ENCODE peak calls at places on chromosome 6, in five cellular contexts. A is heart right ventricle; N is activated naive CD8-positive, alpha-beta T cell treated with anti-CD3 and anti-CD28 coated beads, Interleukin-2, amount 50 U/mL, for 16 hours; M is sigmoid colon; E is H9. P is an unnamed sample.

GRCh38 chr6:154426997-154427396 is 70.4 kb upstream of the IPCEF1 start:
- DNase-seq in N (no peak), M (no peak), E (no peak), A (no peak), P (no peak)

GRCh38 chr6:79671605-79672266 is 40.6 kb downstream of the SH3BGRL2 start:
- DNase-seq in A (peak; percentile 15), M (peak; percentile 66), N (peak; percentile 11), E (peak; percentile 31), P (no peak)

GRCh38 chr6:41638002-41638800 is at the start of gene MDFI:
- DNase-seq in E (peak; percentile 78), M (no peak), A (no peak), N (no peak), P (no peak)

GRCh38 chr6:78768242-78768641 is 99.1 kb upstream of the IRAK1BP1 start:
- DNase-seq in A (no peak), E (no peak), M (no peak), N (no peak), P (no peak)

GRCh38 chr6:152356016-152356415 is 281.1 kb downstream of the SYNE1 start:
- DNase-seq in M (no peak), N (no peak), A (no peak), E (no peak), P (no peak)

GRCh38 chr6:42133926-42134325 is 8.5 kb downstream of the C6orf132 start:
- DNase-seq in A (no peak), N (no peak), E (no peak), M (no peak), P (no peak)

GRCh38 chr6:157107915-157108651 is 215.2 kb downstream of the TMEM242 start:
- DNase-seq in M (no peak), A (no peak), N (no peak), E (no peak), P (no peak)

GRCh38 chr6:169723200-169723909 is 945 bp downstream of the PHF10 start:
- DNase-seq in A (peak; percentile 87), N (peak; percentile 39), E (peak; percentile 53), M (peak; percentile 91), P (peak; percentile 94)

GRCh38 chr6:15461127-15461944 is 201.5 kb downstream of the DTNBP1 start:
- DNase-seq in A (no peak), E (no peak), M (no peak), N (no peak), P (no peak)

GRCh38 chr6:10587694-10588392 is 66.7 kb downstream of the GCNT2 start:
- DNase-seq in N (no peak), E (no peak), M (no peak), A (no peak), P (no peak)

GRCh38 chr6:119322034-119322433 is 27.5 kb downstream of the MAN1A1 start:
- DNase-seq in N (no peak), M (no peak), E (no peak), A (no peak), P (no peak)

GRCh38 chr6:39044181-39044580 is 4.4 kb upstream of the GLP1R start:
- DNase-seq in E (no peak), N (no peak), A (no peak), M (no peak), P (no peak)

GRCh38 chr6:31125162-31125561 is 4.9 kb upstream of the CDSN start:
- DNase-seq in E (no peak), M (peak; percentile 82), N (no peak), A (peak; percentile 46), P (no peak)

GRCh38 chr6:143236151-143236788 is 175.6 kb downstream of the AIG1 start:
- DNase-seq in M (no peak), N (no peak), A (no peak), E (peak; percentile 38), P (no peak)

GRCh38 chr6:28334272-28335039 is 1.5 kb downstream of the ZSCAN31 start:
- DNase-seq in A (no peak), M (no peak), N (no peak), E (no peak), P (no peak)

GRCh38 chr6:43076093-43076927 is at the start of gene PTK7:
- DNase-seq in A (no peak), N (no peak), E (peak; percentile 87), M (no peak), P (no peak)

P was measured in mesenteric fat pad.